ENCODE peak calls at places on chromosome 21, in four cellular contexts. D is PC-3, B is thyroid gland, X is esophagus squamous epithelium. C is an unnamed sample.

GRCh38 chr21:35028451-35028757 is 20.7 kb downstream of the RUNX1 start:
- DNase-seq in D (no peak), X (no peak), B (no peak), C (no peak)

GRCh38 chr21:25528511-25528910 is 78.8 kb downstream of the MRPL39 start:
- DNase-seq in X (no peak), B (no peak), D (no peak), C (no peak)

GRCh38 chr21:44428281-44428942 is 26.9 kb upstream of the LRRC3 start:
- DNase-seq in X (no peak), B (no peak), D (peak; percentile 93), C (no peak)

GRCh38 chr21:21688877-21689276 is 690.7 kb downstream of the NCAM2 start:
- DNase-seq in X (no peak), D (peak; percentile 46), B (no peak), C (peak; percentile 4)

GRCh38 chr21:26846036-26846931 is 1.1 kb upstream of the ADAMTS1 start:
- DNase-seq in D (peak; percentile 69), X (no peak), B (peak; percentile 82), C (peak; percentile 88)

GRCh38 chr21:37348664-37349063 is 17.9 kb upstream of the DYRK1A start:
- DNase-seq in D (peak; percentile 45), X (no peak), B (no peak), C (no peak)

GRCh38 chr21:26769613-26770188 is 75.5 kb downstream of the ADAMTS1 start:
- DNase-seq in D (peak; percentile 63), X (no peak), B (no peak), C (peak; percentile 45)

GRCh38 chr21:33661146-33661545 is 18.8 kb downstream of the ITSN1 start:
- DNase-seq in X (no peak), B (no peak), D (peak; percentile 73), C (no peak)

GRCh38 chr21:33433425-33434114 is 30.4 kb downstream of the IFNGR2 start:
- DNase-seq in X (no peak), D (no peak), B (no peak), C (no peak)

GRCh38 chr21:32826317-32827167 is 55.0 kb upstream of the PAXBP1 start:
- DNase-seq in D (peak; percentile 72), B (peak; percentile 17), X (no peak), C (peak; percentile 23)

DNA sequence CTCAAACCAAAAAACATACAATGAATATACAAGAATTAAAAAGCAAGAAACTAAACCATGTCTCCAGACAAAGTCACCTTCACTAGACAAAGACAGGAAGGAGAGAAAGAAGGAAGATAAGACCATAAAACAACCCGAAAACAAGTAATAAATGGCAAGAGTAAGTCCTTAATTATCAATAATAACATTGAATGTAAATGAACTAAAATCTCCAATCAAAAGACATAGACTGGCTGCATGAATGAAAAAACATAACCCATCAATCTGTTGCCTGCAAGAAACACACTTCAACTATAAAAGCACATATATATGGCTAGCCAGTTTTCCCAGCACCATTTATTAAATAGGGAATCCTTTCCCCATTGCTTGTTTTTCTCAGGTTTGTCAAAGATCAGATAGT is 100.8 kb upstream of the SAMSN1 start:
- DNase-seq in D (no peak), B (no peak), X (no peak), C (no peak)
- H3K4me3 ChIP-seq in D (no peak overlapping the region), B (no peak overlapping the region), X (no peak overlapping the region), C (no peak overlapping the region)

GRCh38 chr21:38920631-38921398 is 115.1 kb downstream of the ETS2 start:
- DNase-seq in D (peak; percentile 78), B (no peak), X (no peak), C (no peak)
- H3K4me3 ChIP-seq in D (peak overlapping the region; percentile 31), B (no peak overlapping the region), X (no peak overlapping the region), C (no peak overlapping the region)

GRCh38 chr21:29194342-29194741 is 63.9 kb downstream of the MAP3K7CL start:
- DNase-seq in D (peak; percentile 60), X (no peak), B (no peak), C (no peak)

GRCh38 chr21:29193907-29194306 is 63.5 kb downstream of the MAP3K7CL start:
- DNase-seq in B (no peak), X (no peak), D (peak; percentile 33), C (no peak)

GRCh38 chr21:29194847-29195246 is 64.4 kb downstream of the MAP3K7CL start:
- DNase-seq in X (no peak), B (no peak), D (peak; percentile 22), C (no peak)

GRCh38 chr21:29196664-29197052 is 66.2 kb downstream of the MAP3K7CL start:
- DNase-seq in B (no peak), D (peak; percentile 9), X (no peak), C (no peak)

GRCh38 chr21:29196021-29196663 is 65.7 kb downstream of the MAP3K7CL start:
- DNase-seq in B (peak; percentile 5), X (no peak), D (peak; percentile 95), C (no peak)
- H3K4me3 ChIP-seq in B (no peak overlapping the region), X (peak overlapping the region; percentile 7), D (peak overlapping the region; percentile 57), C (peak overlapping the region; percentile 43)

DNA sequence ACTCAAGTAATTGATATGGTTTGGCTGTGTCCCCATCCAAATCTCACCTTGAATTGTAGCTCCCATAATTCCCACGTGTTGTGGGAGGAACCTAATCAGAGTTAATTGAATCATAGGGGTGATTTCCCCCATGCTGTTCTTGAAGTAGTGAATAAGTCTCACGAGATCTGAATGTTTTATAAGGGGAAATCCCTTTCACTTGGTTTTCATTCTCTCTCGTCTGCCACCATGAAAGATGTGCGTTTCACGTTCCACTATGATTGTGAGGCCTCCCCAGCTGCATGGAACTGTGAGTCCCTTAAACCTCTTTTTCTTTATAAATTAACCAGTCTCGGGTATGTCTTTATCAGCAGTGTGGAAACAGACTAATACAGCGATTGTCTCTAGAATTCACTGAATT is 135.4 kb downstream of the BACH1 start:
- DNase-seq in B (no peak), D (no peak), X (no peak), C (no peak)
- H3K4me3 ChIP-seq in B (no peak overlapping the region), D (no peak overlapping the region), X (no peak overlapping the region), C (no peak overlapping the region)

GRCh38 chr21:38810826-38811164 is 5.1 kb downstream of the ETS2 start:
- DNase-seq in B (no peak), D (no peak), X (no peak), C (no peak)
- H3K4me3 ChIP-seq in B (no peak overlapping the region), D (peak overlapping the region; percentile 88), X (peak overlapping the region; percentile 96), C (no peak overlapping the region)

DNA sequence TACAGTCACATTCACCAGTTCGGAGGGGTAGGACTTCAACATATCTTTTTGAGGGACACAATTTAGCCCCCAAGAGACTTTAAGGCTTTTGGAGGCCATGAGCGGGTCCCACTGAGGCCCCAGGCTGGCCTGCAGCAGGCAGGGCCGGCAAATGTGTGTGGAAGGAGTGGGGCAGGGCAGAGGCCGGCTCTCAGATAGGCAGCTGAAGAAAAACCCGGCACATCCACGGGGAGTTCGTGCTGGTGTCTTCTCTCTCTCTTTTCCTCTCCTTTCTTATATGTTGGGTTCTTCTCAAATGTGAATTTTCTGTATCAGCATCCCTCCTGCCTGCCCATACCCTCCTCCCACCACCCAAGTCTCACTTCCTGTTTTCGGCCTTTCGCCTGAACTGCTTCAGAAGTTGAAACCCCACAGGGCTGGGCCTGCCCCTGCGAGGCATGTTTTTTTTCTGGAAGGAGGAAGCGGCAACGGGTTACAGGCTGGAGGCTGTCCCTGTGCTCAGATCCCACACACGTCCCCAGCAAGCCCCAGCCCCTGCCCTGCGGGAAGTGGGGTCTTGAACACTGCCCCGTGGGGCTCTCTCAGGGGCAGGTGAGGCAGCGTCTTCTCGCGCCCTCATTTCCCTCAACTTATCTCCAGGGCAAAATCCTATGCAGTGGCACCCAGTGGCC is 9.8 kb upstream of the UMODL1 start:
- DNase-seq in D (no peak), X (no peak), B (no peak), C (peak; percentile 57)
- H3K4me3 ChIP-seq in D (no peak overlapping the region), X (no peak overlapping the region), B (no peak overlapping the region), C (no peak overlapping the region)

DNA sequence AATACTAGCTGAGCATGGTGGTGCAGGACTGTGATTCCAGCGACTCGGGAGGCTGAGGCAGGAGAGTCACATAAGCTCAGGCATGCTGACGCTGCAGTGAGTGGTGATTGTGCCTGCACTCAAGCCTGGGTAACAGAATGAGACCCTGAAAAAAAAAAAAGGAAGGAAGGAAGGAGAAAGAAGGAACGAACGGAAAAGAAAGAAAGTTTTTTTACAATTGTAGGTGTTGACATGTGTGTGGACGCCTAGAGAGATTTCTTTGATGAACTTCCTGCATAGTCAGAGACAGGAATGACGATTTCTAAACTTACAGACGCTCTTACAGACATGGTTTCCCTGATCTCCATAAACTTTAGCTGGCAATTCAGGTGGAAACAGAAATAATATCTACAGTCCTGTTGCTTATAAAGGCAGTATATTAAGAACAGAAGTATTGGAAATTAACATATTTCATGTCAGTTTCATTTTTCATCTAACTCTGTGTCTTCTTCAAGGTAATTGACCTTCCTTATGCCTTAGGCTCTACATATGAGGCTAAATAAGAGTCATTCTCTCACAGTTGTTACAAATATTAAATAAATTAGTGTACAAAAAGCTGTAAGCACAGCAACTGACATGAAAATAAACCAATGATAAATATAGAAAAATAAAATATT is 4.1 kb downstream of the SAMSN1 start:
- DNase-seq in D (no peak), X (no peak), B (no peak), C (no peak)
- H3K4me3 ChIP-seq in D (no peak overlapping the region), X (no peak overlapping the region), B (no peak overlapping the region), C (no peak overlapping the region)

GRCh38 chr21:41716756-41717155 is 50.1 kb downstream of the RIPK4 start:
- DNase-seq in X (no peak), D (no peak), B (no peak), C (no peak)
- H3K4me3 ChIP-seq in X (no peak overlapping the region), D (no peak overlapping the region), B (no peak overlapping the region), C (no peak overlapping the region)

DNA sequence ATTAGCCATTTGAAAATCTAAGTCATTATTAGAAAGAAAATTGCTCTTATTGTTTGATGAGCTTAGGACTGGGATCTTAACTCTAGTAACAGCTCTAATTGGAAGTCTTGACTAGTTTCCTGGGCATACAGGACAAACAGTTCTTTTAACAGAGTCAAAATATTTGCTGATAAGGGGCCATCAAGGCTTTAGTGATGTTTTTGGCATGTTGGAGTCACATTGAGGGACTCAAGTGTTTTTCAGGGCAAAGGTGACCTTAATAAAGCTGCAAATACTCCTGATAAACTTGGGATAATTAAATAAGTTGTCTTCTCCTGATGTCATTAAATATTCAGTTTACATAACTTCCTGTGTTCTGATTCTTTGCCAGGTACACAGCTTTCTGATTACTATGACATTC is 6.5 kb upstream of the KRTAP19-7 start:
- DNase-seq in D (no peak), X (no peak), B (no peak), C (no peak)
- H3K4me3 ChIP-seq in D (no peak overlapping the region), X (no peak overlapping the region), B (no peak overlapping the region), C (no peak overlapping the region)

DNA sequence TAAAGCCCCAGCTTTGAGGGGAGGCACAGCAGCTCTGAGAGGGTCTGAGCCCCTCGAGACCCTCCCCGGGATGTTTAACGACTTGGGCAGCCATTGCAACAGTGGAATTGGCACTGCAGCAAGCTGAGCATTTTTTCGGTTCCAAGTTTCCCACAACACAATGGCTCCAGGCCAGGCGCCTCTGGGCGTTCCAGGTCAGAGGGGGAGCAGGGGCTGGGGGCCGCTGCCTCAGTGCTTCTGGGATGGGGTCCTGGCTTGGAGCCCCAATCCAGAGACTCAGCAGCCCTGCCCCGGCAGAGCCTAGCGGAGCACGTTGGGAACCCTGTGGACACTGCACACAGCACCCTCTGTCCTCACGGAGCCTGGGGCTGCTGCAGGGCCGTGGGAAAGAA is 50.0 kb downstream of the COL18A1 start:
- DNase-seq in B (no peak), D (no peak), X (no peak), C (peak; percentile 37)
- H3K4me3 ChIP-seq in B (no peak overlapping the region), D (peak overlapping the region; percentile 32), X (peak overlapping the region; percentile 37), C (peak overlapping the region; percentile 39)